ENCODE peak calls at places on chromosomes 16 and 17, in six cellular contexts. W, Q, Z, K, M and S are unnamed samples.
A peak's percentile ranks its signal among the peaks of the same experiment; 100 is the strongest.

GRCh38 chr17:31754239-31754945 is 104.7 kb downstream of the COPRS start:
- DNase-seq in W (no peak), Z (peak; percentile 93), K (no peak), M (no peak), Q (peak; percentile 99), S (peak; percentile 96)

GRCh38 chr16:23030001-23030400 is 119.3 kb downstream of the USP31 start:
- DNase-seq in K (no peak), M (no peak), W (no peak), Z (no peak), Q (no peak), S (no peak)

GRCh38 chr17:59668816-59669215 is 38.4 kb downstream of the PTRH2 start:
- DNase-seq in Q (peak; percentile 97), Z (peak; percentile 66), W (no peak), M (no peak), K (no peak), S (peak; percentile 37)

GRCh38 chr16:15672514-15673167 is 22.6 kb downstream of the NDE1 start:
- DNase-seq in W (no peak), Q (peak; percentile 96), K (no peak), Z (peak; percentile 98), M (no peak), S (peak; percentile 98)

GRCh38 chr16:3444032-3444388 is 530 bp downstream of the NAA60 start:
- DNase-seq in W (no peak), K (no peak), Q (peak; percentile 80), M (no peak), Z (peak; percentile 88), S (peak; percentile 52)

GRCh38 chr16:17520567-17520966 is 49.8 kb upstream of the XYLT1 start:
- DNase-seq in Q (peak; percentile 84), Z (no peak), W (no peak), M (no peak), K (no peak), S (no peak)

GRCh38 chr16:79018952-79019506 is 581.5 kb downstream of the MAF start:
- DNase-seq in W (no peak), Q (no peak), Z (no peak), M (no peak), K (no peak), S (peak; percentile 44)

GRCh38 chr17:6831662-6832263 is at the start of gene TEKT1:
- DNase-seq in Q (peak; percentile 26), W (peak; percentile 94), Z (peak; percentile 89), M (peak; percentile 90), K (peak; percentile 98), S (peak; percentile 5)

GRCh38 chr16:10995555-10995954 is 51.2 kb downstream of the CLEC16A start:
- DNase-seq in K (no peak), Z (no peak), Q (no peak), M (no peak), W (no peak), S (no peak)

GRCh38 chr17:34979650-34980352 is 511 bp upstream of the LIG3 start:
- DNase-seq in W (no peak), Q (peak; percentile 22), K (no peak), Z (peak; percentile 18), M (no peak), S (peak; percentile 40)

GRCh38 chr17:7885357-7886226 is 3.0 kb upstream of the CHD3 start:
- DNase-seq in Z (peak; percentile 64), M (peak; percentile 70), Q (peak; percentile 14), K (peak; percentile 58), W (peak; percentile 66), S (peak; percentile 49)

GRCh38 chr16:61957075-61957474 is 79.2 kb downstream of the CDH8 start:
- DNase-seq in W (no peak), Z (no peak), M (peak; percentile 27), Q (no peak), K (no peak), S (no peak)

GRCh38 chr17:73654241-73654640 is 10.0 kb upstream of the SDK2 start:
- DNase-seq in K (no peak), Q (no peak), W (no peak), M (no peak), Z (no peak), S (no peak)

GRCh38 chr17:3535253-3535995 is 22.2 kb downstream of the TRPV3 start:
- DNase-seq in M (peak; percentile 61), Z (peak; percentile 71), W (peak; percentile 90), Q (peak; percentile 62), K (peak; percentile 93), S (no peak)

GRCh38 chr17:34853916-34854315 is 107.3 kb downstream of the CCT6B start:
- DNase-seq in Z (no peak), Q (no peak), W (no peak), K (no peak), M (no peak), S (no peak)

GRCh38 chr16:48075398-48075797 is 80.4 kb downstream of the ABCC12 start:
- DNase-seq in M (no peak), Q (peak; percentile 80), Z (peak; percentile 12), K (no peak), W (no peak), S (no peak)

GRCh38 chr17:28282596-28282995 is 36.4 kb upstream of the TMEM97 start:
- DNase-seq in Q (peak; percentile 92), K (no peak), Z (peak; percentile 84), W (no peak), M (no peak), S (peak; percentile 44)

GRCh38 chr16:84545114-84545737 is 40.8 kb upstream of the MEAK7 start:
- DNase-seq in Q (no peak), K (no peak), Z (no peak), W (no peak), M (no peak), S (no peak)

GRCh38 chr17:81512984-81513668 is 527 bp upstream of the ACTG1 start:
- DNase-seq in W (no peak), K (peak; percentile 90), M (peak; percentile 74), Z (peak; percentile 72), Q (peak; percentile 43), S (no peak)

GRCh38 chr17:27579897-27580321 is 51.1 kb upstream of the LGALS9 start:
- DNase-seq in Z (no peak), M (no peak), Q (no peak), K (no peak), W (no peak), S (peak; percentile 79)

GRCh38 chr17:57697891-57698708 is 47.0 kb downstream of the CCDC182 start:
- DNase-seq in M (no peak), W (peak; percentile 37), Z (no peak), Q (no peak), K (no peak), S (no peak)

GRCh38 chr16:65336169-65336568 is 214.3 kb upstream of the CDH11 start:
- DNase-seq in W (no peak), Z (no peak), Q (peak; percentile 77), K (no peak), M (no peak), S (peak; percentile 34)

GRCh38 chr17:80596760-80597608 is 52.3 kb downstream of the RPTOR start:
- DNase-seq in Q (peak; percentile 36), K (no peak), W (no peak), M (no peak), Z (no peak), S (no peak)

GRCh38 chr17:49216482-49216881 is 6.0 kb downstream of the ABI3 start:
- DNase-seq in M (no peak), W (no peak), Z (no peak), Q (no peak), K (no peak), S (no peak)

GRCh38 chr16:87276091-87276561 is 41.1 kb downstream of the C16orf95 start:
- DNase-seq in Z (no peak), M (no peak), W (no peak), K (no peak), Q (no peak), S (no peak)

GRCh38 chr17:49434821-49435581 is 20.3 kb upstream of the PHB1 start:
- DNase-seq in Q (peak; percentile 41), K (peak; percentile 89), W (peak; percentile 87), M (peak; percentile 69), Z (peak; percentile 66), S (no peak)

GRCh38 chr17:55351027-55351625 is 70.5 kb downstream of the MMD start:
- DNase-seq in Z (no peak), M (no peak), Q (no peak), K (no peak), W (no peak), S (no peak)

GRCh38 chr17:9611557-9611956 is 33.8 kb upstream of the USP43 start:
- DNase-seq in Z (no peak), M (no peak), W (no peak), K (no peak), Q (no peak), S (no peak)

GRCh38 chr17:9615486-9615885 is 29.8 kb upstream of the USP43 start:
- DNase-seq in Q (no peak), M (no peak), Z (peak; percentile 22), K (no peak), W (no peak), S (peak; percentile 57)

GRCh38 chr17:9606453-9606852 is 30.0 kb downstream of the CFAP52 start:
- DNase-seq in M (no peak), Z (no peak), K (no peak), Q (no peak), W (no peak), S (no peak)

DNA sequence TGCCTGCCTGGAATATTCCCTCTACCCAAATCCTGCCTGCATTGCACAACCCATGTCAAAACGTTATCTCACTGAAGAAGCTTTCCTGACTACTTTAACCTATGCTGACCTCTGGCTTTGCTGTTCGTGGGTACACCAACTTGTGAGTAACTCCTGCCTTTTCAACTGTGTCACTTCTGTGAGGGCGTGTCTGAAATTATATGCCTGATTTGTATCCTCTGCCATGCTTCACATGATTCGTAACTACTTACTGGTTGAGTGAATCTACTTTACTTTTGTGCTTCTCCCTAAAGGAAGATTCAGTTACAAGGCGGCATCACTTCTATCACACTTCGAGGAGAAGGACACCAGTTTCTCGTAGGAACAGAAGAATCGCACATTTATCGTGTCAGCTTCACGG is 33.3 kb upstream of the USP43 start:
- DNase-seq in W (no peak), K (no peak), M (no peak), Q (no peak), Z (no peak), S (no peak)
- H2AFZ ChIP-seq in W (peak overlapping the region; percentile 63), K (no peak overlapping the region), M (no peak overlapping the region), Q (no peak overlapping the region), Z (peak overlapping the region; percentile 4), S (no peak overlapping the region)

GRCh38 chr17:68511254-68511670 is 968 bp upstream of the PRKAR1A start:
- DNase-seq in W (no peak), Q (no peak), Z (peak; percentile 61), M (no peak), K (no peak), S (no peak)
- H3K18ac ChIP-seq in W (no peak overlapping the region), Q (no peak overlapping the region), Z (peak overlapping the region; percentile 77), M (no peak overlapping the region), K (peak overlapping the region; percentile 75), S (peak overlapping the region; percentile 17)

DNA sequence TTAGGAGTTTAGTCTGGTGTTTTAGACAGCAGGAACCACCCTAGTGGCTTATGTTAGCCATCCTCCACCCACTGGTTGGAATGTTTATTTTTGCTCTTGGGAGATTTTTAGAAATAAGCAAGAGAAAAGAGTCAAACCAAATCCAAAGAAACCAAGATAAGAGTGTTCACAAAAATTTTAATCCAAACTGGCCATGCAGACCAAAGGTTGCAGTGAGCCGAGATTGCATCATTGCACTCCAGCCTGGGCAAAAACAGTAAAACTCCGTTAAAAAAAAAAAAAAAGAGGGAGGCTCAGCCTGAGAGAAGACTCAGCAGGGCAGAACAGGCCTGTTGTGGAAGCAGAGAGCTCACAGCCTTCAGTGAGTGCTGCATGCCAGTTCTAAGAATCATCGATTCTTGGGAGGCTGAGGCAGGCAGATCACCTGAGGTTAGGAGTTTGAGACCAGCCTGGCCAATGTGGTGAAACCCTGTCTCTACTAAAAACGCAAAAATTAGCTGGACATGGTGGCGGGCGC is 12.2 kb upstream of the C16orf54 start:
- DNase-seq in Q (peak; percentile 77), M (no peak), W (no peak), K (no peak), Z (peak; percentile 53), S (no peak)
- H2AFZ ChIP-seq in Q (no peak overlapping the region), M (peak overlapping the region; percentile 19), W (no peak overlapping the region), K (no peak overlapping the region), Z (peak overlapping the region; percentile 27), S (no peak overlapping the region)

GRCh38 chr17:78923660-78924453 is 1.3 kb downstream of the TIMP2 start:
- DNase-seq in Q (no peak), M (no peak), Z (no peak), W (peak; percentile 86), K (peak; percentile 92), S (peak; percentile 77)
- H3K18ac ChIP-seq in Q (no peak overlapping the region), M (peak overlapping the region; percentile 93), Z (peak overlapping the region; percentile 86), W (peak overlapping the region; percentile 52), K (peak overlapping the region; percentile 51), S (peak overlapping the region; percentile 9)